ENCODE peak calls at places on chromosome 14, in five cellular contexts. One of them, this sample, is unnamed.

GRCh38 chr14:55120466-55121144 is 8.4 kb upstream of the LGALS3 start:
- DNase-seq in HCT116: no peak
- DNase-seq in suprapubic skin: peak
- DNase-seq in transverse colon: peak
- DNase-seq in prostate gland: no peak
- DNase-seq in this sample: no peak

GRCh38 chr14:104792945-104793702 is 2.4 kb downstream of the AKT1 start:
- DNase-seq in suprapubic skin: no peak
- DNase-seq in HCT116: no peak
- DNase-seq in prostate gland: no peak
- DNase-seq in transverse colon: no peak
- DNase-seq in this sample: no peak

GRCh38 chr14:72104011-72104613 is 171.9 kb downstream of the RGS6 start:
- DNase-seq in prostate gland: no peak
- DNase-seq in transverse colon: peak
- DNase-seq in HCT116: peak
- DNase-seq in suprapubic skin: no peak
- DNase-seq in this sample: no peak

GRCh38 chr14:81200041-81200440 is 20.7 kb downstream of the GTF2A1 start:
- DNase-seq in HCT116: no peak
- DNase-seq in suprapubic skin: no peak
- DNase-seq in transverse colon: no peak
- DNase-seq in prostate gland: no peak
- DNase-seq in this sample: no peak

GRCh38 chr14:68979722-68980552 is 835 bp upstream of the ACTN1 start:
- DNase-seq in HCT116: no peak
- DNase-seq in prostate gland: peak
- DNase-seq in suprapubic skin: peak
- DNase-seq in transverse colon: peak
- DNase-seq in this sample: peak

GRCh38 chr14:35402323-35403084 is 2.0 kb downstream of the NFKBIA start:
- DNase-seq in HCT116: no peak
- DNase-seq in suprapubic skin: no peak
- DNase-seq in prostate gland: no peak
- DNase-seq in transverse colon: peak
- DNase-seq in this sample: no peak

GRCh38 chr14:54435500-54435981 is 5.6 kb downstream of the CNIH1 start:
- DNase-seq in transverse colon: no peak
- DNase-seq in prostate gland: no peak
- DNase-seq in suprapubic skin: no peak
- DNase-seq in HCT116: no peak
- DNase-seq in this sample: no peak

GRCh38 chr14:103329421-103330347 is 4.4 kb upstream of the EIF5 start:
- DNase-seq in HCT116: no peak
- DNase-seq in suprapubic skin: no peak
- DNase-seq in prostate gland: no peak
- DNase-seq in transverse colon: peak
- DNase-seq in this sample: no peak

GRCh38 chr14:33692762-33693161 is 258.1 kb downstream of the EGLN3 start:
- DNase-seq in transverse colon: no peak
- DNase-seq in suprapubic skin: no peak
- DNase-seq in prostate gland: no peak
- DNase-seq in HCT116: no peak
- DNase-seq in this sample: no peak

GRCh38 chr14:95057147-95057546 is 100.2 kb downstream of the DICER1 start:
- DNase-seq in transverse colon: no peak
- DNase-seq in prostate gland: no peak
- DNase-seq in HCT116: no peak
- DNase-seq in suprapubic skin: no peak
- DNase-seq in this sample: no peak

GRCh38 chr14:97976861-97977260 is 1179.7 kb downstream of the VRK1 start:
- DNase-seq in HCT116: no peak
- DNase-seq in transverse colon: peak
- DNase-seq in suprapubic skin: peak
- DNase-seq in prostate gland: no peak
- DNase-seq in this sample: no peak

GRCh38 chr14:74418031-74418430 is 8.0 kb downstream of the SYNDIG1L start:
- DNase-seq in prostate gland: no peak
- DNase-seq in HCT116: no peak
- DNase-seq in transverse colon: no peak
- DNase-seq in suprapubic skin: no peak
- DNase-seq in this sample: no peak

GRCh38 chr14:60648169-60648933 is 926 bp downstream of the SIX1 start:
- DNase-seq in suprapubic skin: no peak
- DNase-seq in HCT116: no peak
- DNase-seq in prostate gland: no peak
- DNase-seq in transverse colon: no peak
- DNase-seq in this sample: peak

GRCh38 chr14:70073924-70074566 is 114.7 kb downstream of the SLC8A3 start:
- DNase-seq in prostate gland: peak
- DNase-seq in transverse colon: peak
- DNase-seq in suprapubic skin: no peak
- DNase-seq in HCT116: peak
- DNase-seq in this sample: peak

GRCh38 chr14:71713061-71713850 is 219.0 kb upstream of the RGS6 start:
- DNase-seq in prostate gland: no peak
- DNase-seq in HCT116: no peak
- DNase-seq in transverse colon: no peak
- DNase-seq in suprapubic skin: no peak
- DNase-seq in this sample: no peak

GRCh38 chr14:71465316-71465715 is 466.9 kb upstream of the RGS6 start:
- DNase-seq in suprapubic skin: no peak
- DNase-seq in prostate gland: no peak
- DNase-seq in transverse colon: no peak
- DNase-seq in HCT116: no peak
- DNase-seq in this sample: no peak

GRCh38 chr14:33486499-33486898 is 464.4 kb downstream of the EGLN3 start:
- DNase-seq in prostate gland: no peak
- DNase-seq in suprapubic skin: no peak
- DNase-seq in HCT116: no peak
- DNase-seq in transverse colon: no peak
- DNase-seq in this sample: no peak

GRCh38 chr14:32201816-32202467 is at the start of gene RNU6-7:
- DNase-seq in transverse colon: peak
- DNase-seq in HCT116: no peak
- DNase-seq in suprapubic skin: no peak
- DNase-seq in prostate gland: no peak
- DNase-seq in this sample: no peak

GRCh38 chr14:101176535-101177205 is 273.1 kb upstream of the RTL1 start:
- DNase-seq in prostate gland: no peak
- DNase-seq in HCT116: no peak
- DNase-seq in transverse colon: no peak
- DNase-seq in suprapubic skin: peak
- DNase-seq in this sample: no peak

GRCh38 chr14:45201908-45202307 is 51.1 kb downstream of the MIS18BP1 start:
- DNase-seq in suprapubic skin: no peak
- DNase-seq in transverse colon: no peak
- DNase-seq in HCT116: no peak
- DNase-seq in prostate gland: no peak
- DNase-seq in this sample: no peak

GRCh38 chr14:31781578-31781977 is 220.4 kb downstream of the NUBPL start:
- DNase-seq in suprapubic skin: no peak
- DNase-seq in prostate gland: no peak
- DNase-seq in HCT116: no peak
- DNase-seq in transverse colon: no peak
- DNase-seq in this sample: no peak

GRCh38 chr14:105060751-105061427 is 4.3 kb downstream of the GPR132 start:
- DNase-seq in HCT116: no peak
- DNase-seq in suprapubic skin: no peak
- DNase-seq in prostate gland: no peak
- DNase-seq in transverse colon: peak
- DNase-seq in this sample: peak

GRCh38 chr14:51439896-51440295 is 199.8 kb downstream of the TMX1 start:
- DNase-seq in suprapubic skin: no peak
- DNase-seq in HCT116: no peak
- DNase-seq in prostate gland: no peak
- DNase-seq in transverse colon: no peak
- DNase-seq in this sample: no peak

GRCh38 chr14:65045691-65046090 is 56.6 kb downstream of the MAX start:
- DNase-seq in transverse colon: no peak
- DNase-seq in prostate gland: no peak
- DNase-seq in suprapubic skin: no peak
- DNase-seq in HCT116: no peak
- DNase-seq in this sample: no peak

GRCh38 chr14:95763875-95764274 is 50.0 kb upstream of the TCL1A start:
- DNase-seq in prostate gland: no peak
- DNase-seq in HCT116: no peak
- DNase-seq in transverse colon: no peak
- DNase-seq in suprapubic skin: no peak
- DNase-seq in this sample: no peak

GRCh38 chr14:65239143-65239672 is 136.9 kb upstream of the MAX start:
- DNase-seq in suprapubic skin: no peak
- DNase-seq in transverse colon: peak
- DNase-seq in HCT116: no peak
- DNase-seq in prostate gland: no peak
- DNase-seq in this sample: no peak

GRCh38 chr14:101709962-101710891 is 51.3 kb upstream of the PPP2R5C start:
- DNase-seq in transverse colon: peak
- DNase-seq in HCT116: peak
- DNase-seq in prostate gland: no peak
- DNase-seq in suprapubic skin: no peak
- DNase-seq in this sample: no peak

GRCh38 chr14:56340921-56341320 is 222.7 kb downstream of the PELI2 start:
- DNase-seq in suprapubic skin: no peak
- DNase-seq in transverse colon: no peak
- DNase-seq in HCT116: no peak
- DNase-seq in prostate gland: no peak
- DNase-seq in this sample: no peak

GRCh38 chr14:56338674-56339073 is 220.5 kb downstream of the PELI2 start:
- DNase-seq in HCT116: no peak
- DNase-seq in prostate gland: no peak
- DNase-seq in transverse colon: no peak
- DNase-seq in suprapubic skin: no peak
- DNase-seq in this sample: no peak

GRCh38 chr14:56341766-56342418 is 223.7 kb downstream of the PELI2 start:
- DNase-seq in transverse colon: no peak
- DNase-seq in HCT116: no peak
- DNase-seq in prostate gland: no peak
- DNase-seq in suprapubic skin: no peak
- DNase-seq in this sample: no peak

GRCh38 chr14:56342419-56342901 is 224.2 kb downstream of the PELI2 start:
- DNase-seq in prostate gland: no peak
- DNase-seq in suprapubic skin: no peak
- DNase-seq in HCT116: no peak
- DNase-seq in transverse colon: no peak
- DNase-seq in this sample: no peak

DNA sequence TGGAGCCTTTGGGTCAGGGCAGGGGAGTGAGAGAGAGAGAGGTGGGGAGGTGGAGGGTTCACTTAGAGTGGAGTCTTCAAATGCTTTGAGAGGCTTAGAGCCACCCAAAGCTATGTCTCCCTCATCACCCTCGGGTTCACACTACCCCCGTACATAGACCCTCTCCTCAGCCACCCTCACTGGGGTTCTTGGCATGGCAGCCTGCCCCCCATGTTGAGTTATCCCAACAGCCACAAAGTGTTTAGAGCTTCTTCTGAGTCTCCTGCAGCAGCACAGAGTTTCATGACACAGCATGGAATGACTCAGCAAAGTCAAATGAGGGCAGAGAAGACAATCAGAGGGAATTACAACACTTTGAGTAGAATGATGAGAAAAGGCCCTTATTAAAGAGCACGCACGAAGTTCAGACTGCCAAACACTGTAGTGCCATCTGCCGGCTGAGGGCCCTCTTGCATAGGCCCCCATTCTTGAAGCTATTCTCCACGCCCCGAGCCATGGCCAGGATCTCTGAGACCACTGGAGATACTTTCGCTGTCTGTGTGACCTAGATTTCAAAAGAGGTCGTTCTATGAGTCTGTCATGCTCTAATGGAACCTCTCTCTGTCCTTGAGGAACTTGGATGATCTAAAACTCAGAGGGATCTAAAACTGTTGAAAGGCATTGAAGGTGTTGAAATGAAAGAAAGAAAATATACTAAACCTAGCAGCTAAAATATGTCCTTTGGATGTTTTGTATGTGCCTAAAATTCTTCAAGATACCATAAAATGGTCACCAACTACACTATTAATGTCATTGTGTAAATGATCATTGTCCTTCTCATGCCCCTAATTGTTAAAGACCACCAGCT is 221.9 kb downstream of the PELI2 start:
- DNase-seq in prostate gland: peak
- DNase-seq in suprapubic skin: peak
- DNase-seq in HCT116: peak
- DNase-seq in transverse colon: peak
- DNase-seq in this sample: no peak
- TF ChIP-seq POLR2AphosphoS5 in prostate gland: peak
- TF ChIP-seq POLR2AphosphoS5 in suprapubic skin: no peak
- TF ChIP-seq POLR2AphosphoS5 in HCT116: no peak
- TF ChIP-seq POLR2AphosphoS5 in transverse colon: no peak
- TF ChIP-seq POLR2AphosphoS5 in this sample: no peak

GRCh38 chr14:23153891-23154796 is 29.3 kb downstream of the SLC7A8 start:
- DNase-seq in HCT116: peak
- DNase-seq in prostate gland: peak
- DNase-seq in transverse colon: peak
- DNase-seq in suprapubic skin: peak
- DNase-seq in this sample: peak
- TF ChIP-seq POLR2A in HCT116: no peak
- TF ChIP-seq POLR2A in prostate gland: peak
- TF ChIP-seq POLR2A in transverse colon: peak
- TF ChIP-seq POLR2A in suprapubic skin: no peak
- TF ChIP-seq POLR2A in this sample: peak

GRCh38 chr14:76778546-76779215 is 17.4 kb downstream of the VASH1 start:
- DNase-seq in prostate gland: no peak
- DNase-seq in transverse colon: no peak
- DNase-seq in HCT116: no peak
- DNase-seq in suprapubic skin: peak
- DNase-seq in this sample: no peak
- TF ChIP-seq POLR2AphosphoS5 in prostate gland: no peak
- TF ChIP-seq POLR2AphosphoS5 in transverse colon: no peak
- TF ChIP-seq POLR2AphosphoS5 in HCT116: no peak
- TF ChIP-seq POLR2AphosphoS5 in suprapubic skin: no peak
- TF ChIP-seq POLR2AphosphoS5 in this sample: no peak

GRCh38 chr14:99635116-99635515 is 9.8 kb upstream of the HHIPL1 start:
- DNase-seq in HCT116: no peak
- DNase-seq in prostate gland: no peak
- DNase-seq in suprapubic skin: no peak
- DNase-seq in transverse colon: no peak
- DNase-seq in this sample: no peak

GRCh38 chr14:99634443-99634842 is 10.5 kb upstream of the HHIPL1 start:
- DNase-seq in transverse colon: no peak
- DNase-seq in HCT116: no peak
- DNase-seq in prostate gland: no peak
- DNase-seq in suprapubic skin: no peak
- DNase-seq in this sample: no peak

GRCh38 chr14:99632410-99633035 is 12.4 kb upstream of the HHIPL1 start:
- DNase-seq in transverse colon: no peak
- DNase-seq in HCT116: no peak
- DNase-seq in suprapubic skin: no peak
- DNase-seq in prostate gland: no peak
- DNase-seq in this sample: no peak

GRCh38 chr14:99633913-99634312 is 11.0 kb upstream of the HHIPL1 start:
- DNase-seq in transverse colon: no peak
- DNase-seq in prostate gland: no peak
- DNase-seq in HCT116: no peak
- DNase-seq in suprapubic skin: no peak
- DNase-seq in this sample: no peak

GRCh38 chr14:99633141-99633540 is 11.8 kb upstream of the HHIPL1 start:
- DNase-seq in HCT116: no peak
- DNase-seq in prostate gland: no peak
- DNase-seq in suprapubic skin: no peak
- DNase-seq in transverse colon: no peak
- DNase-seq in this sample: no peak
- TF ChIP-seq POLR2A in HCT116: no peak
- TF ChIP-seq POLR2A in prostate gland: no peak
- TF ChIP-seq POLR2A in suprapubic skin: no peak
- TF ChIP-seq POLR2A in transverse colon: no peak
- TF ChIP-seq POLR2A in this sample: no peak

This sample was measured in upper lobe of left lung.